ENCODE peak calls at places on chromosomes 3 and 15, in four cellular contexts. M is H7; T is cardiac muscle cell; C is stimulated activated CD4-positive, alpha-beta T cell treated with anti-CD3 and anti-CD28 coated beads, Interleukin-2, amount 100 ng/mL, for 48 hours. L is an unnamed sample.

GRCh38 chr15:40790723-40791122 is 16.2 kb upstream of the ZFYVE19 start:
- DNase-seq in M (no peak), T (no peak), C (no peak), L (no peak)

GRCh38 chr3:38030126-38031021 is 932 bp upstream of the PLCD1 start:
- DNase-seq in M (peak; percentile 51), T (no peak), C (no peak), L (no peak)

GRCh38 chr15:76327191-76328105 is 9.1 kb upstream of the ISL2 start:
- DNase-seq in M (no peak), T (no peak), C (no peak), L (peak; percentile 80)

GRCh38 chr3:134824676-134825290 is 29.7 kb downstream of the EPHB1 start:
- DNase-seq in M (no peak), T (no peak), C (no peak), L (no peak)

GRCh38 chr3:69774029-69774428 is 34.8 kb downstream of the MITF start:
- DNase-seq in M (no peak), T (no peak), C (no peak), L (peak; percentile 6)

GRCh38 chr3:107604057-107604802 is 81.5 kb downstream of the BBX start:
- DNase-seq in M (no peak), T (no peak), C (no peak), L (peak; percentile 8)

GRCh38 chr15:39511915-39512260 is 69.0 kb upstream of the THBS1 start:
- DNase-seq in M (no peak), T (no peak), C (no peak), L (peak; percentile 45)

GRCh38 chr3:13346481-13347389 is 73.4 kb downstream of the NUP210 start:
- DNase-seq in M (peak; percentile 87), T (peak; percentile 56), C (peak; percentile 62), L (peak; percentile 50)

GRCh38 chr15:46709461-46709860 is 1007.8 kb upstream of the SEMA6D start:
- DNase-seq in M (no peak), T (no peak), C (no peak), L (no peak)

GRCh38 chr3:4614070-4614469 is 120.9 kb downstream of the ITPR1 start:
- DNase-seq in M (no peak), T (no peak), C (no peak), L (no peak)

GRCh38 chr3:45269952-45270351 is 43.9 kb upstream of the TMEM158 start:
- DNase-seq in M (no peak), T (peak; percentile 11), C (no peak), L (no peak)

GRCh38 chr3:33980252-33980651 is 181.8 kb downstream of the PDCD6IP start:
- DNase-seq in M (peak; percentile 64), T (peak; percentile 38), C (no peak), L (peak; percentile 1)

GRCh38 chr15:75307778-75308390 is 25.2 kb downstream of the GOLGA6D start:
- DNase-seq in M (peak; percentile 90), T (peak; percentile 57), C (peak; percentile 12), L (peak; percentile 73)

GRCh38 chr15:81225161-81225671 is 28.5 kb downstream of the IL16 start:
- DNase-seq in M (no peak), T (no peak), C (no peak), L (no peak)

GRCh38 chr15:100968043-100968966 is 49.1 kb downstream of the LRRK1 start:
- DNase-seq in M (no peak), T (no peak), C (no peak), L (peak; percentile 43)

GRCh38 chr3:71066849-71067261 is 516.7 kb downstream of the FOXP1 start:
- DNase-seq in M (peak; percentile 29), T (no peak), C (no peak), L (peak; percentile 46)

L was measured in Daoy.